ENCODE peak calls at places on chromosomes 7 and 10, in eight cellular contexts. E is heart left ventricle, A is IMR-90, G is GM23338, K is sigmoid colon, P is BJ, V is hepatocyte, L is AG10803. Y is an unnamed sample.

GRCh38 chr10:79058899-79059771 is 9.6 kb upstream of the ZMIZ1 start:
- DNase-seq in E (no peak), A (no peak), G (no peak), K (peak; percentile 38), P (no peak), V (peak; percentile 84), L (no peak), Y (no peak)

GRCh38 chr10:75658915-75659314 is 227.5 kb downstream of the LRMDA start:
- DNase-seq in E (no peak), A (no peak), G (no peak), K (no peak), P (no peak), V (no peak), L (no peak), Y (no peak)

GRCh38 chr7:158606111-158606510 is 18.5 kb upstream of the PTPRN2 start:
- DNase-seq in E (no peak), A (no peak), G (no peak), K (no peak), P (no peak), V (no peak), L (peak; percentile 29), Y (peak; percentile 52)

GRCh38 chr10:32112055-32112454 is 55.8 kb upstream of the KIF5B start:
- DNase-seq in E (no peak), A (peak; percentile 64), G (no peak), K (no peak), P (peak; percentile 53), V (no peak), L (peak; percentile 92), Y (peak; percentile 56)

GRCh38 chr7:34158754-34159153 is 253.4 kb downstream of the BMPER start:
- DNase-seq in E (no peak), A (peak; percentile 15), G (peak; percentile 57), K (no peak), P (no peak), V (no peak), L (no peak), Y (no peak)

GRCh38 chr10:30782543-30783461 is 153.2 kb upstream of the LYZL2 start:
- DNase-seq in E (peak; percentile 54), A (peak; percentile 68), G (no peak), K (no peak), P (no peak), V (no peak), L (peak; percentile 76), Y (peak; percentile 68)

GRCh38 chr7:12674861-12675260 is 12.6 kb upstream of the ARL4A start:
- DNase-seq in E (no peak), A (peak; percentile 61), G (peak; percentile 83), K (no peak), P (no peak), V (peak; percentile 46), L (peak; percentile 38), Y (peak; percentile 94)

GRCh38 chr7:30727061-30727945 is 24.6 kb upstream of the INMT start:
- DNase-seq in E (no peak), A (peak; percentile 15), G (peak; percentile 33), K (no peak), P (no peak), V (no peak), L (peak; percentile 51), Y (no peak)

GRCh38 chr10:126373137-126373536 is 15.1 kb downstream of the ADAM12 start:
- DNase-seq in E (no peak), A (peak; percentile 50), G (no peak), K (no peak), P (no peak), V (no peak), L (peak; percentile 59), Y (peak; percentile 48)

GRCh38 chr10:113493195-113493594 is 59.7 kb upstream of the HABP2 start:
- DNase-seq in E (no peak), A (peak; percentile 1), G (no peak), K (no peak), P (peak; percentile 35), V (no peak), L (peak; percentile 88), Y (peak; percentile 9)

GRCh38 chr10:18906636-18907035 is 142.0 kb upstream of the MALRD1 start:
- DNase-seq in E (no peak), A (peak; percentile 6), G (no peak), K (no peak), P (no peak), V (no peak), L (no peak), Y (peak; percentile 27)

GRCh38 chr7:69817096-69817495 is 218.8 kb downstream of the AUTS2 start:
- DNase-seq in E (no peak), A (peak; percentile 3), G (no peak), K (no peak), P (no peak), V (no peak), L (peak; percentile 91), Y (peak; percentile 62)

GRCh38 chr10:200405-200804 is 65.2 kb downstream of the ZMYND11 start:
- DNase-seq in E (no peak), A (peak; percentile 33), G (no peak), K (no peak), P (no peak), V (peak; percentile 8), L (peak; percentile 32), Y (peak; percentile 60)

GRCh38 chr7:146346096-146346495 is 229.5 kb downstream of the CNTNAP2 start:
- DNase-seq in E (no peak), A (no peak), G (no peak), K (no peak), P (no peak), V (no peak), L (no peak), Y (no peak)

GRCh38 chr10:3708830-3709229 is 76.2 kb downstream of the KLF6 start:
- DNase-seq in E (no peak), A (peak; percentile 36), G (no peak), K (no peak), P (no peak), V (no peak), L (no peak), Y (no peak)

GRCh38 chr10:60238408-60239100 is 151.1 kb downstream of the ANK3 start:
- DNase-seq in E (no peak), A (peak; percentile 70), G (peak; percentile 74), K (no peak), P (no peak), V (peak; percentile 42), L (peak; percentile 57), Y (peak; percentile 81)

GRCh38 chr7:157525501-157525915 is 188.7 kb downstream of the DNAJB6 start:
- DNase-seq in E (no peak), A (no peak), G (no peak), K (no peak), P (no peak), V (no peak), L (no peak), Y (no peak)

GRCh38 chr7:22907805-22908204 is 85.2 kb upstream of the TOMM7 start:
- DNase-seq in E (no peak), A (no peak), G (no peak), K (no peak), P (no peak), V (no peak), L (no peak), Y (no peak)

GRCh38 chr7:43781726-43782607 is 23.5 kb downstream of the BLVRA start:
- DNase-seq in E (no peak), A (peak; percentile 62), G (no peak), K (peak; percentile 64), P (peak; percentile 42), V (peak; percentile 17), L (peak; percentile 65), Y (peak; percentile 70)

GRCh38 chr7:133984023-133984422 is 143.1 kb upstream of the LRGUK start:
- DNase-seq in E (no peak), A (no peak), G (no peak), K (no peak), P (no peak), V (no peak), L (no peak), Y (peak; percentile 15)

GRCh38 chr10:15363031-15363430 is 8.1 kb downstream of the FAM171A1 start:
- DNase-seq in E (no peak), A (peak; percentile 13), G (no peak), K (no peak), P (no peak), V (no peak), L (peak; percentile 25), Y (peak; percentile 48)

GRCh38 chr7:50648570-50649169 is 83.5 kb upstream of the DDC start:
- DNase-seq in E (no peak), A (no peak), G (no peak), K (no peak), P (no peak), V (no peak), L (no peak), Y (no peak)

GRCh38 chr7:30184804-30185487 is 50.2 kb downstream of the MTURN start:
- DNase-seq in E (peak; percentile 80), A (no peak), G (no peak), K (peak; percentile 75), P (no peak), V (no peak), L (peak; percentile 14), Y (no peak)

GRCh38 chr7:27159278-27160146 is 3.0 kb upstream of the HOXA7 start:
- DNase-seq in E (no peak), A (no peak), G (no peak), K (peak; percentile 63), P (no peak), V (no peak), L (no peak), Y (no peak)
- H3K4me3 ChIP-seq in E (no peak overlapping the region), A (no peak overlapping the region), G (no peak overlapping the region), K (no peak overlapping the region), P (no peak overlapping the region), V (no peak overlapping the region), L (no peak overlapping the region), Y (no peak overlapping the region)

GRCh38 chr7:131690446-131690845 is 134.0 kb upstream of the PODXL start:
- DNase-seq in E (no peak), A (no peak), G (no peak), K (no peak), P (no peak), V (no peak), L (no peak), Y (no peak)

GRCh38 chr7:131689662-131690234 is 133.3 kb upstream of the PODXL start:
- DNase-seq in E (no peak), A (no peak), G (no peak), K (no peak), P (no peak), V (no peak), L (no peak), Y (no peak)

GRCh38 chr7:131687296-131687695 is 130.9 kb upstream of the PODXL start:
- DNase-seq in E (no peak), A (no peak), G (no peak), K (no peak), P (no peak), V (no peak), L (no peak), Y (no peak)

GRCh38 chr7:131686833-131687232 is 130.4 kb upstream of the PODXL start:
- DNase-seq in E (no peak), A (no peak), G (no peak), K (no peak), P (no peak), V (no peak), L (no peak), Y (no peak)

GRCh38 chr7:131688738-131689661 is 132.6 kb upstream of the PODXL start:
- DNase-seq in E (peak; percentile 62), A (peak; percentile 49), G (peak; percentile 89), K (peak; percentile 79), P (peak; percentile 0), V (peak; percentile 82), L (peak; percentile 43), Y (peak; percentile 71)
- TF ChIP-seq CTCF in E (peak; percentile 95), A (peak; percentile 89), G (peak; percentile 100), K (peak; percentile 80), P (peak; percentile 97), V (peak; percentile 91), L (peak; percentile 99), Y (peak; percentile 96)

GRCh38 chr10:24906372-24906771 is 46.0 kb downstream of the PRTFDC1 start:
- DNase-seq in E (no peak), A (no peak), G (no peak), K (no peak), P (no peak), V (no peak), L (no peak), Y (no peak)
- H3K4me3 ChIP-seq in E (no peak overlapping the region), A (no peak overlapping the region), G (no peak overlapping the region), K (no peak overlapping the region), P (no peak overlapping the region), V (no peak overlapping the region), L (no peak overlapping the region), Y (no peak overlapping the region)

GRCh38 chr7:76066716-76067503 is 19.0 kb downstream of the MDH2 start:
- DNase-seq in E (no peak), A (no peak), G (no peak), K (no peak), P (no peak), V (no peak), L (no peak), Y (no peak)
- TF ChIP-seq CTCF in E (no peak), A (no peak), G (no peak), K (no peak), P (no peak), V (no peak), L (no peak), Y (no peak)

Y was measured in choroid plexus epithelial cell.